ENCODE peak calls at places on chromosomes 3 and 15, in five cellular contexts. Y, O, Q, C and V are unnamed samples.

GRCh38 chr3:143226678-143227291 is 107.2 kb downstream of the CHST2 start:
- DNase-seq in C (no peak), O (no peak), Y (no peak), Q (no peak), V (no peak)

GRCh38 chr3:149442845-149443544 is 31.5 kb upstream of the TM4SF4 start:
- DNase-seq in C (no peak), Q (peak; percentile 92), Y (peak; percentile 4), O (no peak), V (no peak)

GRCh38 chr3:71503525-71504249 is 79.8 kb downstream of the FOXP1 start:
- DNase-seq in C (no peak), Y (no peak), Q (peak; percentile 95), O (no peak), V (no peak)

GRCh38 chr3:10761583-10761982 is 54.4 kb upstream of the SLC6A11 start:
- DNase-seq in Y (no peak), C (no peak), Q (no peak), O (no peak), V (no peak)

GRCh38 chr3:49327485-49327884 is 12.4 kb downstream of the USP4 start:
- DNase-seq in O (no peak), C (no peak), Q (peak; percentile 23), Y (no peak), V (peak; percentile 52)

GRCh38 chr3:63500196-63500595 is 152.3 kb upstream of the SNTN start:
- DNase-seq in Q (no peak), C (no peak), O (no peak), Y (no peak), V (no peak)

GRCh38 chr3:194536883-194537637 is 50.3 kb upstream of the ATP13A3 start:
- DNase-seq in Q (peak; percentile 20), O (no peak), C (no peak), Y (no peak), V (no peak)

GRCh38 chr3:29515451-29515850 is 234.6 kb downstream of the RBMS3 start:
- DNase-seq in Y (no peak), C (peak; percentile 29), O (peak; percentile 33), Q (peak; percentile 68), V (peak; percentile 36)

GRCh38 chr3:30657914-30658313 is 51.5 kb downstream of the TGFBR2 start:
- DNase-seq in Y (no peak), Q (peak; percentile 50), O (no peak), C (no peak), V (no peak)

GRCh38 chr3:4939276-4939675 is 40.0 kb upstream of the BHLHE40 start:
- DNase-seq in Q (peak; percentile 26), Y (no peak), O (no peak), C (no peak), V (no peak)

GRCh38 chr3:134284438-134284837 is 33.8 kb upstream of the RYK start:
- DNase-seq in O (no peak), Q (no peak), C (no peak), Y (no peak), V (no peak)

GRCh38 chr3:136390574-136390973 is 140.4 kb downstream of the PCCB start:
- DNase-seq in Q (no peak), O (no peak), C (no peak), Y (no peak), V (no peak)

GRCh38 chr3:67335813-67336212 is 318.6 kb downstream of the SUCLG2 start:
- DNase-seq in Q (no peak), Y (no peak), O (no peak), C (no peak), V (no peak)

GRCh38 chr3:133271491-133271890 is 128.4 kb upstream of the BFSP2 start:
- DNase-seq in C (no peak), O (no peak), Y (no peak), Q (peak; percentile 47), V (peak; percentile 43)

GRCh38 chr15:76667943-76668715 is 237.0 kb downstream of the SCAPER start:
- DNase-seq in Y (no peak), C (no peak), O (no peak), Q (peak; percentile 1), V (no peak)

GRCh38 chr3:159187232-159187631 is 385.4 kb downstream of the MFSD1 start:
- DNase-seq in C (no peak), Q (no peak), Y (no peak), O (no peak), V (no peak)

GRCh38 chr15:63350178-63350621 is 31.4 kb downstream of the CA12 start:
- DNase-seq in Q (peak; percentile 20), O (no peak), C (no peak), Y (no peak), V (no peak)

GRCh38 chr3:10328460-10329071 is 7.7 kb upstream of the SEC13 start:
- DNase-seq in C (no peak), Q (no peak), Y (no peak), O (no peak), V (no peak)

GRCh38 chr3:124837065-124837464 is 50.1 kb downstream of the ITGB5 start:
- DNase-seq in Y (no peak), C (no peak), Q (peak; percentile 44), O (no peak), V (no peak)

GRCh38 chr15:28086175-28086703 is 12.9 kb downstream of the OCA2 start:
- DNase-seq in C (peak; percentile 72), Y (peak; percentile 26), O (peak; percentile 66), Q (peak; percentile 68), V (peak; percentile 84)

GRCh38 chr15:23424111-23424904 is 22.7 kb downstream of the GOLGA6L2 start:
- DNase-seq in O (no peak), Q (no peak), Y (no peak), C (no peak), V (no peak)

GRCh38 chr3:57791245-57791644 is 35.1 kb downstream of the SLMAP start:
- DNase-seq in Y (no peak), Q (no peak), C (no peak), O (no peak), V (no peak)

GRCh38 chr3:55203006-55203405 is 275.1 kb upstream of the LRTM1 start:
- DNase-seq in C (no peak), Q (peak; percentile 39), O (no peak), Y (no peak), V (no peak)

GRCh38 chr3:3998140-3998977 is 199.1 kb downstream of the LRRN1 start:
- DNase-seq in C (peak; percentile 47), Q (peak; percentile 1), Y (peak; percentile 2), O (peak; percentile 80), V (peak; percentile 86)

GRCh38 chr3:39193391-39193790 is 996 bp upstream of the XIRP1 start:
- DNase-seq in O (no peak), Q (peak; percentile 26), Y (no peak), C (no peak), V (no peak)

GRCh38 chr3:39191773-39192172 is 622 bp downstream of the XIRP1 start:
- DNase-seq in C (no peak), Y (no peak), Q (no peak), O (no peak), V (no peak)

GRCh38 chr3:39196034-39196433 is 3.6 kb upstream of the XIRP1 start:
- DNase-seq in C (no peak), O (no peak), Y (no peak), Q (no peak), V (no peak)

GRCh38 chr3:39192490-39193092 is at the start of gene XIRP1:
- DNase-seq in C (no peak), O (no peak), Q (no peak), Y (no peak), V (no peak)

GRCh38 chr3:39196671-39197446 is 4.5 kb upstream of the XIRP1 start:
- DNase-seq in C (no peak), Q (no peak), Y (no peak), O (no peak), V (no peak)
- TF ChIP-seq EZH2phosphoT487 in C (no peak), Q (no peak), Y (no peak), O (no peak), V (no peak)

DNA sequence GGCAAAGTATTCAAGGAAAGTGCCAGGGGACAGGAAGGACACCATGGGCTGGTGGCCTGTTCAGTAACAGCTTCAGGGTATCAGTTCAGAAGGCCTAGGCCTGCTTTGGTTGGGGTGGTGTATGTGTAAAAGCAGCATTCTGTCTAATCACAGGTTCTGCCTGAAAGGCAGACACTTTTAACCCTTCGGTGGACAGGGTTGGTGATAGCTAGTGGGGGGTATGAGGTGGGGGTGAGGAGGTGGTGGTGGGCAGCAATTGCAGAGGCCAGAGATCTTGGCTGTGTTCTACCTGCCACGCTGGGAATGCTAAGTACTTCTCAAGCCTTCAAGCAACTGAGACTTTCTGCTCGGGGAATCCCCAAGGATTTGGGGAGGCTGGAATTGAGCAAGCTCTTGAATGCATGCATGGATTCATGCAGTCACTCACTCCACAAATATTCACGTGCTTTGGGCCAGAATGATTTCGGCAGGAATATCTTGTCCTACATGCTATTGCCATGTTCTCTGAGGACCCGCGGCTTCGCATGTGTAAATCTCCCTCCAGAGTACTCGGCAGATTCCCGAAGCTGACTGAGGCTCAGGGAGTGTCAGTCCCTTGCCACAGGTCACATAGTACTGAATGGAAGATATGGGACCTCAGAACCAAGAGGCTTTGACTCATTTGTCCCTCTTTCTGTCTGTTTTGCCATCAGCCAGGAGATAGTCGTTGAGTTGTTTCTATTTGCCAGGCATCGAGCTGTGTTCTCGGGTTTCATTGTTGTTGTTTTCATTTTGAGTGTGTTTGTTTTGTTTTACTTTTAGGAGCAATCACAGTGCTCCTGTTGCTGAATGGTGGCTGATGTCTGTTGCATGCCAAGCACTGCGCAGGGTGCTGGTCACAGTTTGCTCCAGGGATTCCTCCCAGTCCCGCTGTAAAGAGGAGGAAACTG is 65.5 kb downstream of the SMAD3 start:
- DNase-seq in C (no peak), Y (no peak), O (no peak), Q (peak; percentile 91), V (no peak)
- TF ChIP-seq EZH2phosphoT487 in C (no peak), Y (no peak), O (no peak), Q (no peak), V (no peak)

GRCh38 chr15:69148465-69148864 is 12.0 kb upstream of the GLCE start:
- DNase-seq in Y (no peak), Q (no peak), C (no peak), O (no peak), V (no peak)

GRCh38 chr15:69146724-69147435 is 13.6 kb upstream of the GLCE start:
- DNase-seq in Y (no peak), C (no peak), Q (no peak), O (no peak), V (no peak)

GRCh38 chr15:69149163-69149562 is 11.3 kb upstream of the GLCE start:
- DNase-seq in Q (no peak), C (no peak), O (no peak), Y (no peak), V (no peak)

GRCh38 chr15:69150336-69150735 is 10.1 kb upstream of the GLCE start:
- DNase-seq in Y (no peak), O (no peak), C (no peak), Q (no peak), V (no peak)

GRCh38 chr15:69149803-69150202 is 10.6 kb upstream of the GLCE start:
- DNase-seq in O (no peak), Q (no peak), Y (no peak), C (no peak), V (no peak)
- TF ChIP-seq EZH2phosphoT487 in O (no peak), Q (no peak), Y (no peak), C (no peak), V (no peak)

GRCh38 chr3:73786346-73786807 is 161.6 kb upstream of the PDZRN3 start:
- DNase-seq in Y (no peak), C (no peak), O (no peak), Q (peak; percentile 95), V (no peak)
- TF ChIP-seq EZH2phosphoT487 in Y (no peak), C (no peak), O (no peak), Q (peak; percentile 79), V (no peak)